ENCODE peak calls at places on chromosome 11, in seven cellular contexts. U, Z, O, V, Q, K and M are unnamed samples.

GRCh38 chr11:9675691-9676090 is 11.8 kb downstream of the SWAP70 start:
- DNase-seq in U (no peak), Z (no peak), O (no peak), V (no peak), Q (no peak), K (no peak), M (no peak)

GRCh38 chr11:67371549-67372231 is 1.7 kb downstream of the CLCF1 start:
- DNase-seq in U (peak; percentile 47), Z (peak; percentile 72), O (peak; percentile 65), V (peak; percentile 86), Q (peak; percentile 24), K (peak; percentile 61), M (no peak)

GRCh38 chr11:27319065-27319464 is 44.0 kb downstream of the CCDC34 start:
- DNase-seq in U (no peak), Z (peak; percentile 78), O (peak; percentile 65), V (peak; percentile 86), Q (no peak), K (peak; percentile 13), M (no peak)

GRCh38 chr11:71251761-71252433 is 480 bp downstream of the SHANK2 start:
- DNase-seq in U (no peak), Z (no peak), O (no peak), V (peak; percentile 26), Q (no peak), K (peak; percentile 79), M (no peak)

GRCh38 chr11:90747057-90747456 is 524.2 kb upstream of the CHORDC1 start:
- DNase-seq in U (no peak), Z (no peak), O (peak; percentile 70), V (no peak), Q (no peak), K (no peak), M (no peak)

GRCh38 chr11:12629601-12630313 is 44.5 kb upstream of the TEAD1 start:
- DNase-seq in U (no peak), Z (peak; percentile 75), O (peak; percentile 84), V (peak; percentile 60), Q (no peak), K (no peak), M (no peak)

GRCh38 chr11:46363031-46363407 is 15.8 kb downstream of the DGKZ start:
- DNase-seq in U (peak; percentile 86), Z (peak; percentile 86), O (peak; percentile 80), V (peak; percentile 73), Q (no peak), K (peak; percentile 83), M (peak; percentile 84)

GRCh38 chr11:35304393-35304790 is 115.0 kb downstream of the SLC1A2 start:
- DNase-seq in U (no peak), Z (peak; percentile 76), O (peak; percentile 74), V (peak; percentile 88), Q (no peak), K (peak; percentile 11), M (no peak)

GRCh38 chr11:128318856-128319474 is 268.4 kb downstream of the ETS1 start:
- DNase-seq in U (no peak), Z (peak; percentile 23), O (peak; percentile 74), V (no peak), Q (peak; percentile 62), K (no peak), M (no peak)

GRCh38 chr11:2580444-2581050 is 119.2 kb downstream of the KCNQ1OT1 start:
- DNase-seq in U (peak; percentile 17), Z (no peak), O (no peak), V (no peak), Q (no peak), K (peak; percentile 0), M (peak; percentile 42)

GRCh38 chr11:19283998-19284397 is 43.3 kb upstream of the E2F8 start:
- DNase-seq in U (no peak), Z (no peak), O (no peak), V (no peak), Q (no peak), K (no peak), M (no peak)

GRCh38 chr11:46947399-46948077 is 11.0 kb downstream of the CSTPP1 start:
- DNase-seq in U (no peak), Z (no peak), O (no peak), V (no peak), Q (no peak), K (no peak), M (no peak)

GRCh38 chr11:62726156-62727006 is 876 bp downstream of the HNRNPUL2 start:
- DNase-seq in U (peak; percentile 40), Z (no peak), O (no peak), V (no peak), Q (no peak), K (no peak), M (no peak)

GRCh38 chr11:32365192-32365591 is 70.1 kb downstream of the WT1 start:
- DNase-seq in U (no peak), Z (no peak), O (no peak), V (no peak), Q (no peak), K (no peak), M (no peak)

GRCh38 chr11:125123947-125124633 is 12.7 kb upstream of the TMEM218 start:
- DNase-seq in U (peak; percentile 67), Z (peak; percentile 37), O (peak; percentile 70), V (peak; percentile 64), Q (peak; percentile 47), K (no peak), M (no peak)